ENCODE peak calls at places on chromosomes 7 and 10, in nine cellular contexts. P is aorta; J is CD4-positive, alpha-beta memory T cell; X is Peyer's patch; S is WERI-Rb-1; E is neuronal stem cell; T is thyroid gland; Z is breast epithelium; O is hepatocyte. Y is an unnamed sample. For H3K27me3, the result is how much of the 10 kb centered on the place peaks cover.

GRCh38 chr10:24858244-24858907 is 94.0 kb downstream of the PRTFDC1 start:
- DNase-seq in P (no peak), J (no peak), X (no peak), S (no peak), E (no peak), T (no peak), Z (no peak), O (no peak), Y (no peak)

GRCh38 chr10:119333146-119333792 is 125.9 kb downstream of the GRK5 start:
- DNase-seq in P (peak), J (no peak), X (no peak), S (peak), E (no peak), T (no peak), Z (no peak), O (no peak), Y (no peak)

GRCh38 chr10:86311900-86312299 is 54.7 kb downstream of the GRID1 start:
- DNase-seq in P (no peak), J (no peak), X (no peak), S (no peak), E (no peak), T (peak), Z (no peak), O (no peak), Y (no peak)

GRCh38 chr7:157302314-157302711 is 34.5 kb upstream of the DNAJB6 start:
- DNase-seq in P (peak), J (peak), X (peak), S (no peak), E (no peak), T (peak), Z (no peak), O (no peak), Y (peak)

GRCh38 chr10:26662864-26663263 is 34.6 kb upstream of the PDSS1 start:
- DNase-seq in P (no peak), J (no peak), X (no peak), S (no peak), E (no peak), T (no peak), Z (no peak), O (no peak), Y (no peak)

GRCh38 chr7:66921396-66921917 is 432 bp downstream of the TMEM248 start:
- DNase-seq in P (peak), J (no peak), X (no peak), S (no peak), E (peak), T (peak), Z (peak), O (peak), Y (no peak)

GRCh38 chr7:101754432-101755159 is 62.8 kb upstream of the CUX1 start:
- DNase-seq in P (no peak), J (no peak), X (no peak), S (no peak), E (no peak), T (peak), Z (no peak), O (peak), Y (peak)

GRCh38 chr10:122234416-122234815 is 36.7 kb upstream of the BTBD16 start:
- DNase-seq in P (no peak), J (no peak), X (no peak), S (no peak), E (no peak), T (no peak), Z (no peak), O (no peak), Y (no peak)

GRCh38 chr10:114367676-114368391 is 36.5 kb downstream of the AFAP1L2 start:
- DNase-seq in P (no peak), J (no peak), X (no peak), S (no peak), E (no peak), T (peak), Z (no peak), O (peak), Y (no peak)

GRCh38 chr7:23294549-23295400 is 4.4 kb upstream of the MALSU1 start:
- DNase-seq in P (no peak), J (no peak), X (no peak), S (no peak), E (no peak), T (no peak), Z (no peak), O (no peak), Y (no peak)

GRCh38 chr10:59962755-59963154 is 56.4 kb upstream of the CCDC6 start:
- DNase-seq in P (no peak), J (no peak), X (no peak), S (no peak), E (no peak), T (peak), Z (no peak), O (no peak), Y (no peak)

GRCh38 chr10:105759741-105760140 is 1118.7 kb downstream of the SORCS3 start:
- DNase-seq in P (no peak), J (no peak), X (no peak), S (no peak), E (peak), T (no peak), Z (no peak), O (no peak), Y (no peak)

GRCh38 chr10:110777017-110777416 is 94.7 kb upstream of the PDCD4 start:
- DNase-seq in P (no peak), J (no peak), X (no peak), S (no peak), E (no peak), T (no peak), Z (no peak), O (no peak), Y (no peak)

GRCh38 chr10:26857991-26858706 is 2.6 kb downstream of the ABI1 start:
- DNase-seq in P (no peak), J (no peak), X (no peak), S (no peak), E (no peak), T (no peak), Z (no peak), O (peak), Y (no peak)

GRCh38 chr10:95247200-95247880 is 43.5 kb downstream of the PDLIM1 start:
- DNase-seq in P (no peak), J (no peak), X (no peak), S (no peak), E (no peak), T (no peak), Z (no peak), O (no peak), Y (no peak)

GRCh38 chr10:99694171-99694570 is 34.9 kb downstream of the ENTPD7 start:
- DNase-seq in P (no peak), J (no peak), X (no peak), S (no peak), E (no peak), T (no peak), Z (no peak), O (no peak), Y (no peak)

GRCh38 chr10:126663328-126663727 is 7.2 kb downstream of the C10orf90 start:
- DNase-seq in P (no peak), J (peak), X (peak), S (no peak), E (no peak), T (no peak), Z (no peak), O (peak), Y (peak)

GRCh38 chr10:102312683-102313082 is 67.4 kb downstream of the GBF1 start:
- DNase-seq in P (no peak), J (no peak), X (no peak), S (no peak), E (no peak), T (peak), Z (no peak), O (no peak), Y (no peak)

GRCh38 chr7:39517240-39517639 is 49.0 kb upstream of the YAE1 start:
- DNase-seq in P (no peak), J (no peak), X (peak), S (no peak), E (no peak), T (no peak), Z (no peak), O (no peak), Y (no peak)

GRCh38 chr7:122520961-122521555 is 177.9 kb downstream of the RNF133 start:
- DNase-seq in P (no peak), J (no peak), X (no peak), S (no peak), E (no peak), T (no peak), Z (no peak), O (no peak), Y (no peak)

GRCh38 chr10:8691498-8692017 is 637.1 kb downstream of the GATA3 start:
- DNase-seq in P (no peak), J (no peak), X (no peak), S (no peak), E (no peak), T (no peak), Z (no peak), O (no peak), Y (no peak)

GRCh38 chr7:50488379-50488778 is 38.2 kb upstream of the FIGNL1 start:
- DNase-seq in P (no peak), J (no peak), X (no peak), S (no peak), E (no peak), T (no peak), Z (no peak), O (no peak), Y (no peak)

GRCh38 chr10:63115732-63116383 is 17.3 kb upstream of the NRBF2 start:
- DNase-seq in P (peak), J (no peak), X (peak), S (no peak), E (peak), T (peak), Z (peak), O (peak), Y (peak)

GRCh38 chr10:3538850-3539531 is 246.0 kb downstream of the KLF6 start:
- DNase-seq in P (peak), J (no peak), X (no peak), S (no peak), E (peak), T (no peak), Z (no peak), O (peak), Y (peak)

GRCh38 chr10:5565671-5566581 is 41.2 kb downstream of the CALML3 start:
- DNase-seq in P (peak), J (no peak), X (peak), S (peak), E (no peak), T (no peak), Z (peak), O (no peak), Y (no peak)

GRCh38 chr7:90752051-90752450 is 155.9 kb downstream of the CDK14 start:
- DNase-seq in P (no peak), J (no peak), X (no peak), S (no peak), E (no peak), T (no peak), Z (no peak), O (no peak), Y (no peak)

GRCh38 chr7:2379161-2379560 is 24.2 kb upstream of the CHST12 start:
- DNase-seq in P (no peak), J (no peak), X (no peak), S (no peak), E (no peak), T (no peak), Z (no peak), O (no peak), Y (no peak)

GRCh38 chr10:102449321-102450123 is 1.8 kb downstream of the C10orf95 start:
- DNase-seq in P (no peak), J (peak), X (peak), S (peak), E (no peak), T (peak), Z (peak), O (peak), Y (peak)

GRCh38 chr7:38229386-38229785 is 44.0 kb downstream of the TARP start:
- DNase-seq in P (no peak), J (no peak), X (no peak), S (no peak), E (no peak), T (no peak), Z (no peak), O (no peak), Y (no peak)

GRCh38 chr10:93464826-93465388 is 17.2 kb downstream of the MYOF start:
- DNase-seq in P (no peak), J (no peak), X (no peak), S (no peak), E (no peak), T (no peak), Z (no peak), O (no peak), Y (no peak)

GRCh38 chr7:128032605-128033235 is 1.5 kb upstream of the LRRC4 start:
- DNase-seq in P (peak), J (no peak), X (no peak), S (no peak), E (peak), T (no peak), Z (no peak), O (no peak), Y (peak)

GRCh38 chr7:115831371-115831770 is 199.2 kb downstream of the TFEC start:
- DNase-seq in P (no peak), J (no peak), X (no peak), S (no peak), E (no peak), T (no peak), Z (no peak), O (no peak), Y (no peak)

GRCh38 chr7:36318116-36318515 is 71.5 kb upstream of the ANLN start:
- DNase-seq in P (no peak), J (no peak), X (no peak), S (no peak), E (no peak), T (no peak), Z (no peak), O (no peak), Y (no peak)

GRCh38 chr10:43407148-43407575 is 1.8 kb downstream of the HNRNPF start:
- DNase-seq in P (peak), J (peak), X (peak), S (peak), E (no peak), T (peak), Z (peak), O (peak), Y (peak)

GRCh38 chr7:178444-178843 is 13.9 kb upstream of the FAM20C start:
- DNase-seq in P (no peak), J (no peak), X (no peak), S (no peak), E (no peak), T (no peak), Z (no peak), O (no peak), Y (no peak)

GRCh38 chr7:156703209-156703608 is 62.6 kb downstream of the RNF32 start:
- DNase-seq in P (no peak), J (no peak), X (no peak), S (no peak), E (no peak), T (peak), Z (no peak), O (no peak), Y (no peak)

GRCh38 chr10:48900296-48900695 is 39.3 kb downstream of the LRRC18 start:
- DNase-seq in P (no peak), J (no peak), X (no peak), S (no peak), E (no peak), T (no peak), Z (no peak), O (no peak), Y (no peak)

GRCh38 chr7:141649865-141650499 is 52.0 kb downstream of the DENND11 start:
- DNase-seq in P (peak), J (peak), X (peak), S (peak), E (peak), T (peak), Z (peak), O (peak), Y (peak)

DNA sequence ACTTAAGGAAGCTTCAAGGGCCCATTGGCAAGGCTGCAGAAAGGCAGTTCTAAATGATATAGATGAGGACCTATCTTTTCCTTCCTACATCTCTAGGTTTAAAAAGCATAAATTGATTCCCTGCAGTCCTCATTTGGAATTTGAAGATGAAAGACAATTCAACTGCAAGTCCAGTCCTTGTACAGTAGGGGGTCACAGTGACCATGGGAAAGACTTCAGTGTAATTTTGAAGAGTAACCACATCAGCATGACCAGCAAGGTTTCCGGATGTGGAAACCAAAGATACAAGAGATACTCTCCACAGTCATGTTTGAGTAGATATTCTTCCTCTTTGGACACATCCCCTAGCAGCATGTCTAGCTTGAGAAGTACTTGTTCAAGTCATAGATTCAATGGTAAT is 539.2 kb upstream of the TEX47 start:
- DNase-seq in P (no peak), J (no peak), X (no peak), S (no peak), E (no peak), T (no peak), Z (no peak), O (no peak), Y (no peak)
- H3K27me3 ChIP-seq in P (under half), J (under half), X (under half), S (under half), E (under half), T (under half), Z (under half), O (under half), Y (under half)

GRCh38 chr7:150686030-150686626 is 622 bp downstream of the GIMAP2 start:
- DNase-seq in P (no peak), J (no peak), X (no peak), S (no peak), E (no peak), T (no peak), Z (no peak), O (no peak), Y (no peak)

GRCh38 chr7:150685219-150686029 is at the start of gene GIMAP2:
- DNase-seq in P (no peak), J (peak), X (peak), S (no peak), E (no peak), T (no peak), Z (no peak), O (peak), Y (peak)

GRCh38 chr7:150688630-150689029 is 3.1 kb downstream of the GIMAP2 start:
- DNase-seq in P (no peak), J (no peak), X (no peak), S (no peak), E (no peak), T (no peak), Z (no peak), O (no peak), Y (no peak)
- H3K27me3 ChIP-seq in P (under half), J (under half), X (under half), S (under half), E (under half), T (under half), Z (under half), O (under half), Y (under half)

GRCh38 chr7:45919947-45920542 is 1.0 kb downstream of the IGFBP3 start:
- DNase-seq in P (no peak), J (no peak), X (no peak), S (no peak), E (no peak), T (no peak), Z (no peak), O (no peak), Y (no peak)
- H3K27me3 ChIP-seq in P (under half), J (under half), X (under half), S (half or more), E (under half), T (under half), Z (under half), O (under half), Y (under half)

GRCh38 chr7:107312418-107312817 is 143.6 kb downstream of the HBP1 start:
- DNase-seq in P (no peak), J (no peak), X (no peak), S (no peak), E (no peak), T (no peak), Z (no peak), O (no peak), Y (no peak)

GRCh38 chr7:107304636-107305035 is 135.8 kb downstream of the HBP1 start:
- DNase-seq in P (no peak), J (no peak), X (no peak), S (no peak), E (no peak), T (no peak), Z (no peak), O (no peak), Y (no peak)

GRCh38 chr7:107304063-107304462 is 135.3 kb downstream of the HBP1 start:
- DNase-seq in P (no peak), J (no peak), X (no peak), S (no peak), E (no peak), T (no peak), Z (no peak), O (no peak), Y (no peak)

GRCh38 chr7:107313355-107313754 is 144.6 kb downstream of the HBP1 start:
- DNase-seq in P (no peak), J (no peak), X (no peak), S (no peak), E (no peak), T (no peak), Z (no peak), O (no peak), Y (no peak)

DNA sequence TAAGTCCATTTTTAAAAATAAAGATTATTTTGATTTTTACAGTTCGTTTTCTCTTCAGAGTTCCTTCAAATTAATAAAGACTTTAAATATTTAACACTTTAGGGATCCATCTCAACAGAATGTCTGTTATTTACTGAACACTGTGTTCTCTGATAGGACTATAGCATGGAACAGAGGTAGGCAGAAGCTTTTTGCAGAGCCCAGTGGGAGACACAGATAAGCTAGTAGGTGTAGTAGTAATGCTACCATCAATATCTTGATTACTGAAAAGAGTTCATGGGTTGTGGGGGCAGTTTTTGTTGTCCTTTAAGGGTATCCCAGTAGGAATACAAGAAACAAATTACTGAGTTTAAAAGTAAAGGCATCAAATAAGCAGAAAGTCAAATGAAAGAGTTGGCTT is 140.5 kb downstream of the HBP1 start:
- DNase-seq in P (no peak), J (no peak), X (no peak), S (no peak), E (no peak), T (no peak), Z (no peak), O (no peak), Y (no peak)
- H3K27me3 ChIP-seq in P (under half), J (under half), X (under half), S (under half), E (under half), T (under half), Z (under half), O (under half), Y (under half)

GRCh38 chr10:123581656-123582055 is 84.5 kb upstream of the GPR26 start:
- DNase-seq in P (no peak), J (no peak), X (no peak), S (no peak), E (no peak), T (no peak), Z (no peak), O (no peak), Y (no peak)
- H3K27me3 ChIP-seq in P (under half), J (under half), X (under half), S (half or more), E (under half), T (under half), Z (under half), O (under half), Y (half or more)

GRCh38 chr10:23192741-23193434 is 776 bp downstream of the PTF1A start:
- DNase-seq in P (no peak), J (no peak), X (no peak), S (no peak), E (no peak), T (no peak), Z (no peak), O (peak), Y (no peak)
- H3K27me3 ChIP-seq in P (under half), J (under half), X (under half), S (half or more), E (half or more), T (under half), Z (under half), O (half or more), Y (half or more)

DNA sequence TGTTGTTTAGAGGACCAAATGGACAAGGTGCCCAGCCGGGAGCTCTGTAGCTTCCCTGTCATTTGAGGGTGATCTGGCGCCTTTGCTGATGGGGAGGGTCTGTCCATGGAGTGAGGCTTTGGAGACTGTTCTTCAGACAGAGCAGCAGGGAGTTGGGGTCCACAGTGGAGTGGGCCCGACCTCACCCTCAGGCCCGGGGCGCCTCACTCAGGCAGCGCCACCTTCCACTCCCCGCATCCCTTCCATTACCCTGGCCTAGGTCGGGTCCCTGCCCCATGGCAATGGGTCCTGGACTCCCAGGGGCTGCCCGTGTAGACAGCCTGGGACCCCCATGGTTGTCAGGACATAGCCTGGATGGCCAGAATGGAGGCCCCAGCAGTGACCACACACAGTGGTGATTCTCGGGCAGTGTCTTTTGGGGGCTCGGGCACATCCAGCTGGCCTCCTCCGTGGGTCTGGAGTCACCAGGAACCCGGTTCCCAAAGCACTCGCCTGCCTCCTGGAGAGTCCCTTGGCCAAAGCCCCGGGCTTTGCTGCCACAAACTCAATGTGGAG is 38.5 kb downstream of the TCERG1L start:
- DNase-seq in P (no peak), J (no peak), X (no peak), S (no peak), E (no peak), T (no peak), Z (no peak), O (no peak), Y (no peak)
- H3K27me3 ChIP-seq in P (under half), J (under half), X (under half), S (under half), E (under half), T (under half), Z (under half), O (under half), Y (under half)